ENCODE peak calls at places on chromosomes 12 and 14, in nine cellular contexts. One of them, this sample, is unnamed.
A peak's percentile ranks its signal among the peaks of the same experiment; 100 is the strongest.

GRCh38 chr12:95626854-95627253 is 75.6 kb upstream of the USP44 start:
- DNase-seq in aorta: no peak
- DNase-seq in cardiac muscle cell: no peak
- DNase-seq in AG09309: no peak
- DNase-seq in CD8-positive, alpha-beta T cell: no peak
- DNase-seq in psoas muscle: no peak
- DNase-seq in tibial artery: no peak
- DNase-seq in naive thymus-derived CD4-positive, alpha-beta T cell: no peak
- DNase-seq in foreskin fibroblast: no peak
- DNase-seq in this sample: no peak

GRCh38 chr14:72479471-72479931 is 414.4 kb downstream of the DPF3 start:
- DNase-seq in aorta: no peak
- DNase-seq in cardiac muscle cell: peak; percentile 66
- DNase-seq in AG09309: no peak
- DNase-seq in CD8-positive, alpha-beta T cell: no peak
- DNase-seq in psoas muscle: no peak
- DNase-seq in tibial artery: no peak
- DNase-seq in naive thymus-derived CD4-positive, alpha-beta T cell: no peak
- DNase-seq in foreskin fibroblast: no peak
- DNase-seq in this sample: no peak

GRCh38 chr12:50579757-50580267 is 75.0 kb downstream of the DIP2B start:
- DNase-seq in aorta: no peak
- DNase-seq in cardiac muscle cell: no peak
- DNase-seq in AG09309: no peak
- DNase-seq in CD8-positive, alpha-beta T cell: no peak
- DNase-seq in psoas muscle: no peak
- DNase-seq in tibial artery: no peak
- DNase-seq in naive thymus-derived CD4-positive, alpha-beta T cell: no peak
- DNase-seq in foreskin fibroblast: no peak
- DNase-seq in this sample: no peak

GRCh38 chr12:80576641-80577418 is 130.6 kb upstream of the MYF6 start:
- DNase-seq in aorta: no peak
- DNase-seq in cardiac muscle cell: no peak
- DNase-seq in AG09309: no peak
- DNase-seq in CD8-positive, alpha-beta T cell: no peak
- DNase-seq in psoas muscle: no peak
- DNase-seq in tibial artery: no peak
- DNase-seq in naive thymus-derived CD4-positive, alpha-beta T cell: no peak
- DNase-seq in foreskin fibroblast: no peak
- DNase-seq in this sample: no peak

GRCh38 chr14:69711065-69711464 is 55.9 kb upstream of the SRSF5 start:
- DNase-seq in aorta: no peak
- DNase-seq in cardiac muscle cell: peak; percentile 24
- DNase-seq in AG09309: no peak
- DNase-seq in CD8-positive, alpha-beta T cell: no peak
- DNase-seq in psoas muscle: peak; percentile 88
- DNase-seq in tibial artery: no peak
- DNase-seq in naive thymus-derived CD4-positive, alpha-beta T cell: no peak
- DNase-seq in foreskin fibroblast: no peak
- DNase-seq in this sample: no peak

GRCh38 chr12:113891737-113892520 is 74.2 kb downstream of the RBM19 start:
- DNase-seq in aorta: no peak
- DNase-seq in cardiac muscle cell: no peak
- DNase-seq in AG09309: no peak
- DNase-seq in CD8-positive, alpha-beta T cell: no peak
- DNase-seq in psoas muscle: no peak
- DNase-seq in tibial artery: no peak
- DNase-seq in naive thymus-derived CD4-positive, alpha-beta T cell: no peak
- DNase-seq in foreskin fibroblast: no peak
- DNase-seq in this sample: no peak

GRCh38 chr14:21098892-21099595 is 589 bp upstream of the ZNF219 start:
- DNase-seq in aorta: no peak
- DNase-seq in cardiac muscle cell: no peak
- DNase-seq in AG09309: no peak
- DNase-seq in CD8-positive, alpha-beta T cell: no peak
- DNase-seq in psoas muscle: no peak
- DNase-seq in tibial artery: no peak
- DNase-seq in naive thymus-derived CD4-positive, alpha-beta T cell: no peak
- DNase-seq in foreskin fibroblast: no peak
- DNase-seq in this sample: no peak

GRCh38 chr12:94603434-94604068 is 46.8 kb downstream of the TMCC3 start:
- DNase-seq in aorta: no peak
- DNase-seq in cardiac muscle cell: peak; percentile 37
- DNase-seq in AG09309: no peak
- DNase-seq in CD8-positive, alpha-beta T cell: peak; percentile 61
- DNase-seq in psoas muscle: no peak
- DNase-seq in tibial artery: no peak
- DNase-seq in naive thymus-derived CD4-positive, alpha-beta T cell: peak; percentile 16
- DNase-seq in foreskin fibroblast: no peak
- DNase-seq in this sample: peak; percentile 55

GRCh38 chr12:96397756-96398421 is 2.4 kb downstream of the CDK17 start:
- DNase-seq in aorta: no peak
- DNase-seq in cardiac muscle cell: no peak
- DNase-seq in AG09309: no peak
- DNase-seq in CD8-positive, alpha-beta T cell: no peak
- DNase-seq in psoas muscle: no peak
- DNase-seq in tibial artery: no peak
- DNase-seq in naive thymus-derived CD4-positive, alpha-beta T cell: no peak
- DNase-seq in foreskin fibroblast: no peak
- DNase-seq in this sample: no peak

GRCh38 chr12:69900720-69901131 is 75.7 kb downstream of the MYRFL start:
- DNase-seq in aorta: peak; percentile 79
- DNase-seq in cardiac muscle cell: peak; percentile 85
- DNase-seq in AG09309: no peak
- DNase-seq in CD8-positive, alpha-beta T cell: peak; percentile 70
- DNase-seq in psoas muscle: peak; percentile 73
- DNase-seq in tibial artery: peak; percentile 70
- DNase-seq in naive thymus-derived CD4-positive, alpha-beta T cell: peak; percentile 23
- DNase-seq in foreskin fibroblast: peak; percentile 23
- DNase-seq in this sample: peak; percentile 20

GRCh38 chr12:126773012-126773411 is 1494.0 kb upstream of the TMEM132C start:
- DNase-seq in aorta: no peak
- DNase-seq in cardiac muscle cell: no peak
- DNase-seq in AG09309: no peak
- DNase-seq in CD8-positive, alpha-beta T cell: no peak
- DNase-seq in psoas muscle: no peak
- DNase-seq in tibial artery: no peak
- DNase-seq in naive thymus-derived CD4-positive, alpha-beta T cell: no peak
- DNase-seq in foreskin fibroblast: no peak
- DNase-seq in this sample: no peak

GRCh38 chr12:126776047-126776446 is 1490.9 kb upstream of the TMEM132C start:
- DNase-seq in aorta: no peak
- DNase-seq in cardiac muscle cell: no peak
- DNase-seq in AG09309: no peak
- DNase-seq in CD8-positive, alpha-beta T cell: no peak
- DNase-seq in psoas muscle: no peak
- DNase-seq in tibial artery: no peak
- DNase-seq in naive thymus-derived CD4-positive, alpha-beta T cell: no peak
- DNase-seq in foreskin fibroblast: no peak
- DNase-seq in this sample: no peak

GRCh38 chr12:126770188-126770587 is 1496.8 kb upstream of the TMEM132C start:
- DNase-seq in aorta: no peak
- DNase-seq in cardiac muscle cell: no peak
- DNase-seq in AG09309: peak; percentile 5
- DNase-seq in CD8-positive, alpha-beta T cell: no peak
- DNase-seq in psoas muscle: no peak
- DNase-seq in tibial artery: no peak
- DNase-seq in naive thymus-derived CD4-positive, alpha-beta T cell: no peak
- DNase-seq in foreskin fibroblast: no peak
- DNase-seq in this sample: no peak

GRCh38 chr12:126773491-126773890 is 1493.5 kb upstream of the TMEM132C start:
- DNase-seq in aorta: no peak
- DNase-seq in cardiac muscle cell: no peak
- DNase-seq in AG09309: no peak
- DNase-seq in CD8-positive, alpha-beta T cell: no peak
- DNase-seq in psoas muscle: no peak
- DNase-seq in tibial artery: no peak
- DNase-seq in naive thymus-derived CD4-positive, alpha-beta T cell: no peak
- DNase-seq in foreskin fibroblast: no peak
- DNase-seq in this sample: no peak

DNA sequence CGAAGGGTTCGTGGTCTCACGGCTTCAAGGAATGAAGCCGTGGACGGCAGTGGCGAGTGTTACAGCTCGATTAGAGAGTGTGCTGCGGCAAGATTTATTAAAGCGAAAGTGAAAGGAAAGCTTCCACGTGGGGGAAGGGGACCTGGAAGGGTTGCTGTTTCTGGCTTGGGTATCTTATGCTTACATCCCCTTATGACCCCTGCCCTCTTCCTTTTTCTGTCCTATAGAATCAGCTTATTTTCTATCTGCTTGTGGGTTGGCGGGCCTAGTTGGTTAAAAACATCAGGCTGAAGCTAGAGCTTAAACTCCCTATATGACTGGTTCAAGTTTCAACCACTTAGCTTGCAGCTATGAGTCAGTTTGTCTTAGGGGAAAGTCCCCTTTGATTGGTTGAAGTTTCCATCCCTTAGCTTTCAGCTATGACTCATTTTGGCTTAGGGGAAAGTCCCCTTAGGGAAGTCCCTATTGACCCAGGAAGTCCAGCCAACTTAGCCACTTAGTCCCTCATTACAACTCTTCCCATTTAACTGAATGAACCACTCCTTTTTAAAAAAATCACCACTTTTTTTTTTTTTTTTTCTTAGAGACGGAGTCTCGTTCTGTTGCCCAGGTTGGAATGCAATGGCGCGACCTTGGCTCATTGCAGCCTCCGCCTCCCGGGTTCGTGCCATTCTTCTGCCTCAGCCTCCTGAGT is 1494.7 kb upstream of the TMEM132C start:
- DNase-seq in aorta: no peak
- DNase-seq in cardiac muscle cell: no peak
- DNase-seq in AG09309: peak; percentile 91
- DNase-seq in CD8-positive, alpha-beta T cell: peak; percentile 21
- DNase-seq in psoas muscle: no peak
- DNase-seq in tibial artery: no peak
- DNase-seq in naive thymus-derived CD4-positive, alpha-beta T cell: no peak
- DNase-seq in foreskin fibroblast: no peak
- DNase-seq in this sample: peak; percentile 42
- H3K4me3 ChIP-seq in aorta: no peak overlapping the region
- H3K4me3 ChIP-seq in cardiac muscle cell: no peak overlapping the region
- H3K4me3 ChIP-seq in AG09309: peak overlapping the region; percentile 42
- H3K4me3 ChIP-seq in CD8-positive, alpha-beta T cell: peak overlapping the region; percentile 36
- H3K4me3 ChIP-seq in psoas muscle: peak overlapping the region; percentile 59
- H3K4me3 ChIP-seq in tibial artery: peak overlapping the region; percentile 2
- H3K4me3 ChIP-seq in naive thymus-derived CD4-positive, alpha-beta T cell: peak overlapping the region; percentile 47
- H3K4me3 ChIP-seq in foreskin fibroblast: no peak overlapping the region
- H3K4me3 ChIP-seq in this sample: peak overlapping the region; percentile 81

GRCh38 chr14:73610692-73611091 is 1.6 kb upstream of the ACOT6 start:
- DNase-seq in aorta: no peak
- DNase-seq in cardiac muscle cell: peak; percentile 0
- DNase-seq in AG09309: no peak
- DNase-seq in CD8-positive, alpha-beta T cell: no peak
- DNase-seq in psoas muscle: no peak
- DNase-seq in tibial artery: no peak
- DNase-seq in naive thymus-derived CD4-positive, alpha-beta T cell: no peak
- DNase-seq in foreskin fibroblast: peak; percentile 29
- DNase-seq in this sample: no peak

GRCh38 chr14:73616831-73617230 is 4.5 kb downstream of the ACOT6 start:
- DNase-seq in aorta: no peak
- DNase-seq in cardiac muscle cell: no peak
- DNase-seq in AG09309: no peak
- DNase-seq in CD8-positive, alpha-beta T cell: no peak
- DNase-seq in psoas muscle: no peak
- DNase-seq in tibial artery: no peak
- DNase-seq in naive thymus-derived CD4-positive, alpha-beta T cell: no peak
- DNase-seq in foreskin fibroblast: no peak
- DNase-seq in this sample: no peak

GRCh38 chr14:73613046-73613383 is 698 bp downstream of the ACOT6 start:
- DNase-seq in aorta: no peak
- DNase-seq in cardiac muscle cell: no peak
- DNase-seq in AG09309: no peak
- DNase-seq in CD8-positive, alpha-beta T cell: no peak
- DNase-seq in psoas muscle: no peak
- DNase-seq in tibial artery: no peak
- DNase-seq in naive thymus-derived CD4-positive, alpha-beta T cell: no peak
- DNase-seq in foreskin fibroblast: no peak
- DNase-seq in this sample: no peak

GRCh38 chr14:73612339-73613045 is at the start of gene ACOT6:
- DNase-seq in aorta: peak; percentile 92
- DNase-seq in cardiac muscle cell: peak; percentile 84
- DNase-seq in AG09309: peak; percentile 17
- DNase-seq in CD8-positive, alpha-beta T cell: peak; percentile 59
- DNase-seq in psoas muscle: peak; percentile 87
- DNase-seq in tibial artery: peak; percentile 88
- DNase-seq in naive thymus-derived CD4-positive, alpha-beta T cell: peak; percentile 54
- DNase-seq in foreskin fibroblast: peak; percentile 77
- DNase-seq in this sample: peak; percentile 35

DNA sequence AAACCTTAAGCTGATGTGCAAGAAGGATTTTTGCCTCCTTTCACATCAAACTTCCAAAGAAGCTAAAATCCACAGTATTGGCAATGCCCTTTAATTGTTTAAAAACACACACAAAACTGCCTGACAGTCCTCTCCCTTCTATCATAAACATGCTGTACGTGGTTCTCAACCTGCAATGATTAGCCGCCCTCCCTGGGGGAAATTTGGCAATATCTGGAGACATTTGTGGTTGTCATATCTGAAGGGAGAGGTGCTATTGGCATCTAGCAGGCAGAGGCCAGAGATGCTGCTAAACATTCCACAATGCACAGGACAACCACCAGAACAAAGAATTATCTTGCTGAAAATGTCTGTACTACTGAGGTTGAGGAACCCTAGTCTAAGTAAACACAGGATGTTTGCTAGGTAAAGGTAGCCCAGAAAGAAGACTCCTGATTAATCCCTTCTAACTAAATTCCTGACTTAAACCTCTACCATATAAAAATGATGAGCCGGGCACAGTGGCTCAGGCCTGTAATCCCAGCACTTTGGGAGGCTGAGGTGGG is 1.2 kb downstream of the ACOT6 start:
- DNase-seq in aorta: no peak
- DNase-seq in cardiac muscle cell: no peak
- DNase-seq in AG09309: no peak
- DNase-seq in CD8-positive, alpha-beta T cell: no peak
- DNase-seq in psoas muscle: no peak
- DNase-seq in tibial artery: no peak
- DNase-seq in naive thymus-derived CD4-positive, alpha-beta T cell: no peak
- DNase-seq in foreskin fibroblast: no peak
- DNase-seq in this sample: no peak
- H3K4me3 ChIP-seq in aorta: no peak overlapping the region
- H3K4me3 ChIP-seq in cardiac muscle cell: no peak overlapping the region
- H3K4me3 ChIP-seq in AG09309: no peak overlapping the region
- H3K4me3 ChIP-seq in CD8-positive, alpha-beta T cell: no peak overlapping the region
- H3K4me3 ChIP-seq in psoas muscle: peak overlapping the region; percentile 86
- H3K4me3 ChIP-seq in tibial artery: peak overlapping the region; percentile 71
- H3K4me3 ChIP-seq in naive thymus-derived CD4-positive, alpha-beta T cell: no peak overlapping the region
- H3K4me3 ChIP-seq in foreskin fibroblast: peak overlapping the region; percentile 57
- H3K4me3 ChIP-seq in this sample: peak overlapping the region; percentile 58

GRCh38 chr14:101628471-101628966 is 67.2 kb downstream of the DIO3 start:
- DNase-seq in aorta: peak; percentile 90
- DNase-seq in cardiac muscle cell: peak; percentile 77
- DNase-seq in AG09309: no peak
- DNase-seq in CD8-positive, alpha-beta T cell: peak; percentile 76
- DNase-seq in psoas muscle: peak; percentile 89
- DNase-seq in tibial artery: peak; percentile 81
- DNase-seq in naive thymus-derived CD4-positive, alpha-beta T cell: peak; percentile 64
- DNase-seq in foreskin fibroblast: peak; percentile 41
- DNase-seq in this sample: peak; percentile 55
- H3K4me3 ChIP-seq in aorta: no peak overlapping the region
- H3K4me3 ChIP-seq in cardiac muscle cell: no peak overlapping the region
- H3K4me3 ChIP-seq in AG09309: peak overlapping the region; percentile 37
- H3K4me3 ChIP-seq in CD8-positive, alpha-beta T cell: no peak overlapping the region
- H3K4me3 ChIP-seq in psoas muscle: peak overlapping the region; percentile 42
- H3K4me3 ChIP-seq in tibial artery: peak overlapping the region; percentile 26
- H3K4me3 ChIP-seq in naive thymus-derived CD4-positive, alpha-beta T cell: no peak overlapping the region
- H3K4me3 ChIP-seq in foreskin fibroblast: peak overlapping the region; percentile 32
- H3K4me3 ChIP-seq in this sample: no peak overlapping the region

GRCh38 chr14:90553921-90554336 is 157.1 kb downstream of the CALM1 start:
- DNase-seq in aorta: peak; percentile 66
- DNase-seq in cardiac muscle cell: no peak
- DNase-seq in AG09309: no peak
- DNase-seq in CD8-positive, alpha-beta T cell: no peak
- DNase-seq in psoas muscle: no peak
- DNase-seq in tibial artery: no peak
- DNase-seq in naive thymus-derived CD4-positive, alpha-beta T cell: no peak
- DNase-seq in foreskin fibroblast: no peak
- DNase-seq in this sample: no peak
- H3K4me3 ChIP-seq in aorta: no peak overlapping the region
- H3K4me3 ChIP-seq in cardiac muscle cell: no peak overlapping the region
- H3K4me3 ChIP-seq in AG09309: no peak overlapping the region
- H3K4me3 ChIP-seq in CD8-positive, alpha-beta T cell: no peak overlapping the region
- H3K4me3 ChIP-seq in psoas muscle: no peak overlapping the region
- H3K4me3 ChIP-seq in tibial artery: peak overlapping the region; percentile 41
- H3K4me3 ChIP-seq in naive thymus-derived CD4-positive, alpha-beta T cell: no peak overlapping the region
- H3K4me3 ChIP-seq in foreskin fibroblast: no peak overlapping the region
- H3K4me3 ChIP-seq in this sample: no peak overlapping the region

This sample was measured in CD4-positive, CD25-positive, alpha-beta regulatory T cell.